ENCODE peak calls at places on chromosomes 16 and 17, in eight cellular contexts. V, M, Q, Z, G, U, W and B are unnamed samples.

GRCh38 chr16:81181013-81181720 is 57.3 kb upstream of the BCO1 start:
- DNase-seq in V (no peak), M (peak), Q (peak), Z (no peak), G (peak), U (peak), W (peak), B (no peak)

GRCh38 chr17:31842416-31843381 is 16.3 kb downstream of the COPRS start:
- DNase-seq in V (peak), M (no peak), Q (peak), Z (peak), G (peak), U (peak), W (peak), B (no peak)

GRCh38 chr16:72989203-72989991 is 58.5 kb downstream of the ZFHX3 start:
- DNase-seq in V (no peak), M (peak), Q (no peak), Z (no peak), G (no peak), U (no peak), W (peak), B (no peak)

GRCh38 chr16:24834459-24835335 is 11.1 kb upstream of the SLC5A11 start:
- DNase-seq in V (no peak), M (no peak), Q (peak), Z (no peak), G (peak), U (no peak), W (no peak), B (no peak)

GRCh38 chr16:68257251-68257905 is 6.9 kb upstream of the SLC7A6 start:
- DNase-seq in V (no peak), M (no peak), Q (no peak), Z (peak), G (peak), U (no peak), W (no peak), B (peak)

GRCh38 chr17:69363488-69364210 is 36.7 kb upstream of the ABCA5 start:
- DNase-seq in V (no peak), M (no peak), Q (no peak), Z (no peak), G (no peak), U (no peak), W (no peak), B (no peak)

GRCh38 chr16:10667239-10667638 is 27.5 kb downstream of the TEKT5 start:
- DNase-seq in V (no peak), M (no peak), Q (no peak), Z (no peak), G (no peak), U (no peak), W (no peak), B (no peak)

GRCh38 chr17:29549169-29549935 is 17.5 kb downstream of the ABHD15 start:
- DNase-seq in V (no peak), M (no peak), Q (no peak), Z (no peak), G (no peak), U (no peak), W (no peak), B (no peak)

GRCh38 chr16:89094252-89094901 is 725 bp downstream of the ACSF3 start:
- DNase-seq in V (no peak), M (no peak), Q (no peak), Z (no peak), G (peak), U (no peak), W (no peak), B (no peak)

GRCh38 chr17:57035971-57036481 is 49.0 kb upstream of the AKAP1 start:
- DNase-seq in V (peak), M (no peak), Q (peak), Z (no peak), G (no peak), U (no peak), W (no peak), B (no peak)

DNA sequence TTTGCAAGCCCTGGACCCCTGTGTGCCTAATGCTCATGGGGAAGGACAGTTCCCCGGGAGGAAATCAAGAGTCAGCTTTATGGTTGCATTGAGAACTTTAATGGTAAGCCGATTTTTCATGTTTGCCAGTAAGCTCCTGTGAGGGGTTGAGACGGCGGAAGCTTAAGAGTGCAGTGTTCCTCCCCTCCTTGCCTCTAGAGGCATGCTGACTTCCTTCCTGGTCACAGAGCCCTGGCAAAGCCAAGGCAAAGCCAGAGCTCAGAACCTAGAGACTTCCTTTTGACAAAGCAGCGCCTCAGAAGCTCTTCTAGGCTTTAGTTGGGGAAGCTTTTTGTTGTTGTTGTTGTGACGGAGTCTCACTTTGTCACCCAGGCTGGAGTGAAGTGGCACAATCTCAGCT is 2.7 kb upstream of the HEATR9 start:
- DNase-seq in V (no peak), M (no peak), Q (no peak), Z (peak), G (peak), U (no peak), W (no peak), B (no peak)
- TF ChIP-seq CTCF in V (no peak), M (no peak), Q (no peak), Z (no peak), G (peak), U (no peak), W (no peak), B (no peak)

GRCh38 chr16:85113913-85114312 is 1.6 kb upstream of the CIBAR2 start:
- DNase-seq in V (no peak), M (no peak), Q (no peak), Z (no peak), G (no peak), U (no peak), W (no peak), B (no peak)

GRCh38 chr16:85112364-85112763 is at the start of gene CIBAR2:
- DNase-seq in V (no peak), M (no peak), Q (no peak), Z (no peak), G (peak), U (no peak), W (no peak), B (no peak)

GRCh38 chr16:85113168-85113733 is 979 bp upstream of the CIBAR2 start:
- DNase-seq in V (no peak), M (no peak), Q (no peak), Z (no peak), G (no peak), U (no peak), W (no peak), B (no peak)

GRCh38 chr16:85117418-85117817 is 5.1 kb upstream of the CIBAR2 start:
- DNase-seq in V (no peak), M (no peak), Q (no peak), Z (no peak), G (no peak), U (no peak), W (no peak), B (no peak)

DNA sequence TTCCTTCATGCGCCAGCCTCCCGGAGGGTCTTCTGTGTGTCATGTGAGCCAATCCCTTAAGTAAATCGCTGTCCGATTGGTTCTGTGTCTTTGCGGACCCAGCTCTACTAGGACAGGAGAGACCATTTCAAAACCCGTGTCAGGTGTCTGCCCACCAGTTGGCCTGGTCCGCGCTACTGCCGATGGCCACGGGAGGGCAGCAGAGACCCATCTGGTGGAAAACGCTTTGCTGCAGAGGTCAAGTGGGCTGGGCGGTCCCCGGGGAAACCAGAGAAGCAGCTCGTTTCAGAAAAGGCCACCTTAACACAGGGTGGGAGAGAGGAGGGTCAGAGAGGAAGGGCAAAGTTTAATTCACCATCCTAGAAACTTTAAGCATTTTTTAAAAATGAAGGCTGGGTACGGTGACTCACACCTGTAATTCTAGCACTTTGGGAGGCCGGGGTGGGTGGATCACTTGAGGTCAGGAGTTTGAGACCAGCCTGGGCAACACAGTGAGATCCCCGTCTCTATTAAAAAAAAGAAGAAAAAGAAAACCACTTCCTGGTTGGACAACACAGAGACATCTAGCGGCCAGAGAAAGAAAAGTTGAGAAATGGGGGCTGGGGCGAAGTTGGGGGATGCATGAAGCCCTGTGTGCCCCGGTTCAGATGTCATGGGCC is 2.8 kb upstream of the CIBAR2 start:
- DNase-seq in V (peak), M (no peak), Q (peak), Z (peak), G (peak), U (peak), W (peak), B (peak)
- H3K4me3 ChIP-seq in V (peak), M (no peak), Q (no peak), Z (no peak), G (no peak), U (peak), W (peak), B (no peak)

DNA sequence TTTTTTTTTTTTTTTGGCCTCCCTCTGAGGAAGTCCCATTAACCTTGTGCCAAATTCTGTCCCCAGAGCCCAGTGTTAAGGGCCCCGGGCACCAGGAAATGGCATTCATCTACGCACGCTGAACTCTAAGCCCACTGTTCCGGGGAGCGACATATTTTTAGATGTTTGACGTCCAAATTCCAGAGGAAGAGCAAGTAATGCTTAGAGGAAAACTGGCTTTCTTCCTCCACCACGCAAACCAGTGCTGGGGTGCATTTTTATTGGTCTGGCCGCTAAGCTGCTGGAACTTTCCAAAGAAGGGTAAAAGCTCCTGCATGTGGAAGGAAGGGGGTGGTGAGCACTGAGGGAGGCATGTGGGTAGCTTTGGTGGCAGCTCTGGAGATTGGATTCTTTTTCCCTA is 8.3 kb downstream of the WFDC1 start:
- DNase-seq in V (no peak), M (no peak), Q (no peak), Z (no peak), G (no peak), U (no peak), W (peak), B (no peak)
- TF ChIP-seq CTCF in V (no peak), M (no peak), Q (no peak), Z (no peak), G (no peak), U (no peak), W (no peak), B (no peak)

GRCh38 chr17:1710807-1711553 is 803 bp upstream of the TLCD2 start:
- DNase-seq in V (no peak), M (no peak), Q (no peak), Z (no peak), G (no peak), U (no peak), W (no peak), B (no peak)
- H3K4me3 ChIP-seq in V (peak), M (peak), Q (peak), Z (no peak), G (no peak), U (peak), W (peak), B (no peak)

GRCh38 chr17:63116228-63116627 is 150.2 kb downstream of the TANC2 start:
- DNase-seq in V (no peak), M (no peak), Q (no peak), Z (no peak), G (no peak), U (no peak), W (no peak), B (no peak)
- TF ChIP-seq CTCF in V (peak), M (peak), Q (no peak), Z (no peak), G (no peak), U (no peak), W (no peak), B (no peak)

GRCh38 chr17:13599168-13599577 is 2.6 kb downstream of the HS3ST3A1 start:
- DNase-seq in V (no peak), M (no peak), Q (no peak), Z (no peak), G (no peak), U (no peak), W (no peak), B (no peak)

GRCh38 chr17:13600475-13601316 is 1.0 kb downstream of the HS3ST3A1 start:
- DNase-seq in V (no peak), M (no peak), Q (no peak), Z (no peak), G (peak), U (no peak), W (no peak), B (no peak)

GRCh38 chr17:13598353-13599167 is 3.2 kb downstream of the HS3ST3A1 start:
- DNase-seq in V (no peak), M (no peak), Q (no peak), Z (no peak), G (no peak), U (no peak), W (no peak), B (no peak)

GRCh38 chr17:13601317-13601775 is 383 bp downstream of the HS3ST3A1 start:
- DNase-seq in V (no peak), M (no peak), Q (no peak), Z (no peak), G (peak), U (no peak), W (no peak), B (no peak)

DNA sequence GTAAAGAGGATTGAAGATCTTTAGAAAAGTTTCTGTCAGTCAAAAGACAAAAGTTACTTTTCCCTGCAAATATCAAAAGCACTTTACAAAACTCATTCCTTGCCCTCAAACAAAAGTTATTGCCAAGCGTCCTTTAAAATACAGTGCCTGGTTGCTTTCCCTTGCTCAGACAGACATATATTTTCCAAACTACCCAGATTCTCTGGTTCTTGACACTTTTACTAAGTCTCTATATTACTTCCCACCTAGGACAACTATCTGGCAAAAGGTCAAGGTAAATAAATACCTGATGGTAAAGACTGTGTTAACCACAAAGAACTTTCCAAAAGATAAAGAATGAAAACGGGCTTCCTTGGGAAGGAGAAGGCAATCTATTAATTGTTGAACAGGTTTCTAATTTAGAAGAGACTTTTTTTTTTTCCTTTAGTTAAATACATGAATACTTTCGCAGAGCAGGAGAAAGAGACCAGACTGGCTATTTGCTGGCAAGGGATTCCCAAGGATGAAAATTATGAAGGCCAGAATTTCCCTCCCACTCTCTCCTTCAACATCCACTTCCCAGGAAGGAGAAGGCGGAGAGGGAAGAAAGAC is 1.8 kb downstream of the HS3ST3A1 start:
- DNase-seq in V (no peak), M (no peak), Q (no peak), Z (no peak), G (no peak), U (no peak), W (no peak), B (no peak)
- H3K4me3 ChIP-seq in V (peak), M (peak), Q (peak), Z (no peak), G (peak), U (peak), W (no peak), B (no peak)

GRCh38 chr16:8948831-8949230 is 14.9 kb downstream of the USP7 start:
- DNase-seq in V (no peak), M (no peak), Q (no peak), Z (no peak), G (no peak), U (no peak), W (no peak), B (no peak)

GRCh38 chr16:8946544-8946943 is 17.2 kb downstream of the USP7 start:
- DNase-seq in V (no peak), M (no peak), Q (no peak), Z (no peak), G (no peak), U (no peak), W (no peak), B (no peak)

GRCh38 chr16:8945626-8946296 is 17.9 kb downstream of the USP7 start:
- DNase-seq in V (no peak), M (no peak), Q (no peak), Z (no peak), G (no peak), U (no peak), W (no peak), B (no peak)

GRCh38 chr16:8949536-8950418 is 13.9 kb downstream of the USP7 start:
- DNase-seq in V (no peak), M (no peak), Q (no peak), Z (no peak), G (no peak), U (no peak), W (no peak), B (no peak)

DNA sequence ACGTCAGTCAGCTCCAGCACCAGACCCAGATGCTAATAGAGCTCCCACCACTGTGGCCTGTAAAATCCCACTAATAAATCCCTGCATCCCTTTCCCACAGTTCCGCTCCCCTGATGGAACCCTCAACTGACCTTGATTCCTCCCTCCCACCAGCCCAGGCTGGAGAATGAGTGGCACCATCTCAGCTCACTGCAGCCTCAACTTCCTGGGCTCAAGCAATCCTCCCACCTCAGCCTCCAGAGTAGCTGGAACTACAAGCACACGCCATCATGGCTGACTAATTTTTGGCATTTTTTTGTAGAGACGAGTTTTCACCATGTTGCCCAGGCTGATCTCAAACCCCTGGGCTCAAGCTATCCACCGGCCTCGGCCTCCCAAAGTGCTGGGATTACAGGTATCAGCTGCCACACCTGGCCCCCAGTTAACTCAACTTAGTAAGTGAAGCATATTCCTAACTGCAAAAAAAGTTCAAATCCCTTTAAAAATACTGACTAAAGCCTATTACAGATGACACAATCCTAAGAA is 15.6 kb downstream of the USP7 start:
- DNase-seq in V (no peak), M (no peak), Q (no peak), Z (no peak), G (no peak), U (no peak), W (no peak), B (no peak)
- TF ChIP-seq CTCF in V (no peak), M (no peak), Q (no peak), Z (no peak), G (no peak), U (no peak), W (no peak), B (no peak)